ENCODE peak calls at places on chromosomes 2 and 18, in ten cellular contexts. One of them, this sample, is unnamed.
A peak's percentile ranks its signal among the peaks of the same experiment; 100 is the strongest.

GRCh38 chr18:7980136-7980535 is 413.0 kb downstream of the PTPRM start:
- DNase-seq in A549: no peak
- DNase-seq in OCI-LY7: peak; percentile 3
- DNase-seq in GDM1: no peak
- DNase-seq in GM12865: peak; percentile 11
- DNase-seq in T-helper 9 cell: no peak
- DNase-seq in T-helper 17 cell: no peak
- DNase-seq in NCI-H1092 treated with DMSO at 0.1 percent for 48 hours: no peak
- DNase-seq in AG08396: no peak
- DNase-seq in fibroblast of lung: no peak
- DNase-seq in this sample: no peak

GRCh38 chr2:174893018-174893417 is 112.2 kb downstream of the CHN1 start:
- DNase-seq in T-helper 17 cell: no peak
- DNase-seq in NCI-H1092 treated with DMSO at 0.1 percent for 48 hours: no peak
- DNase-seq in A549: no peak
- DNase-seq in fibroblast of lung: no peak
- DNase-seq in GDM1: no peak
- DNase-seq in GM12865: no peak
- DNase-seq in OCI-LY7: no peak
- DNase-seq in AG08396: no peak
- DNase-seq in T-helper 9 cell: no peak
- DNase-seq in this sample: no peak

GRCh38 chr2:196836440-196836839 is 27.3 kb upstream of the C2orf66 start:
- DNase-seq in T-helper 9 cell: no peak
- DNase-seq in fibroblast of lung: peak; percentile 8
- DNase-seq in GDM1: no peak
- DNase-seq in GM12865: no peak
- DNase-seq in T-helper 17 cell: no peak
- DNase-seq in A549: no peak
- DNase-seq in NCI-H1092 treated with DMSO at 0.1 percent for 48 hours: no peak
- DNase-seq in OCI-LY7: no peak
- DNase-seq in AG08396: no peak
- DNase-seq in this sample: no peak

GRCh38 chr2:100670232-100670631 is 107.4 kb downstream of the PDCL3 start:
- DNase-seq in fibroblast of lung: no peak
- DNase-seq in A549: no peak
- DNase-seq in NCI-H1092 treated with DMSO at 0.1 percent for 48 hours: no peak
- DNase-seq in AG08396: no peak
- DNase-seq in T-helper 17 cell: no peak
- DNase-seq in OCI-LY7: no peak
- DNase-seq in T-helper 9 cell: no peak
- DNase-seq in GDM1: no peak
- DNase-seq in GM12865: no peak
- DNase-seq in this sample: no peak

GRCh38 chr2:239948100-239948881 is 76.9 kb downstream of the NDUFA10 start:
- DNase-seq in AG08396: no peak
- DNase-seq in GDM1: no peak
- DNase-seq in NCI-H1092 treated with DMSO at 0.1 percent for 48 hours: no peak
- DNase-seq in T-helper 17 cell: no peak
- DNase-seq in GM12865: no peak
- DNase-seq in fibroblast of lung: no peak
- DNase-seq in A549: no peak
- DNase-seq in OCI-LY7: no peak
- DNase-seq in T-helper 9 cell: no peak
- DNase-seq in this sample: no peak

GRCh38 chr2:60533114-60534033 is 20.1 kb downstream of the BCL11A start:
- DNase-seq in AG08396: peak; percentile 23
- DNase-seq in NCI-H1092 treated with DMSO at 0.1 percent for 48 hours: peak; percentile 50
- DNase-seq in T-helper 9 cell: no peak
- DNase-seq in fibroblast of lung: peak; percentile 80
- DNase-seq in OCI-LY7: no peak
- DNase-seq in GDM1: no peak
- DNase-seq in A549: no peak
- DNase-seq in GM12865: no peak
- DNase-seq in T-helper 17 cell: no peak
- DNase-seq in this sample: no peak

GRCh38 chr18:8121091-8121490 is 488.1 kb upstream of the RAB12 start:
- DNase-seq in T-helper 9 cell: no peak
- DNase-seq in OCI-LY7: no peak
- DNase-seq in NCI-H1092 treated with DMSO at 0.1 percent for 48 hours: no peak
- DNase-seq in A549: no peak
- DNase-seq in GM12865: no peak
- DNase-seq in fibroblast of lung: no peak
- DNase-seq in AG08396: no peak
- DNase-seq in T-helper 17 cell: no peak
- DNase-seq in GDM1: no peak
- DNase-seq in this sample: no peak

GRCh38 chr2:230135126-230135525 is 66.4 kb upstream of the SLC16A14 start:
- DNase-seq in fibroblast of lung: no peak
- DNase-seq in GDM1: no peak
- DNase-seq in OCI-LY7: no peak
- DNase-seq in AG08396: no peak
- DNase-seq in T-helper 9 cell: no peak
- DNase-seq in A549: no peak
- DNase-seq in NCI-H1092 treated with DMSO at 0.1 percent for 48 hours: no peak
- DNase-seq in GM12865: no peak
- DNase-seq in T-helper 17 cell: no peak
- DNase-seq in this sample: no peak

GRCh38 chr2:167832840-167833239 is 414.6 kb downstream of the STK39 start:
- DNase-seq in OCI-LY7: no peak
- DNase-seq in fibroblast of lung: no peak
- DNase-seq in GM12865: no peak
- DNase-seq in NCI-H1092 treated with DMSO at 0.1 percent for 48 hours: no peak
- DNase-seq in AG08396: no peak
- DNase-seq in A549: no peak
- DNase-seq in GDM1: no peak
- DNase-seq in T-helper 9 cell: no peak
- DNase-seq in T-helper 17 cell: no peak
- DNase-seq in this sample: no peak

GRCh38 chr2:177295479-177295878 is 31.0 kb upstream of the NFE2L2 start:
- DNase-seq in AG08396: peak; percentile 36
- DNase-seq in fibroblast of lung: peak; percentile 65
- DNase-seq in GDM1: no peak
- DNase-seq in A549: no peak
- DNase-seq in T-helper 17 cell: no peak
- DNase-seq in OCI-LY7: no peak
- DNase-seq in T-helper 9 cell: no peak
- DNase-seq in GM12865: no peak
- DNase-seq in NCI-H1092 treated with DMSO at 0.1 percent for 48 hours: no peak
- DNase-seq in this sample: no peak

GRCh38 chr2:176096243-176096985 is 3.2 kb upstream of the HOXD12 start:
- DNase-seq in GDM1: no peak
- DNase-seq in T-helper 17 cell: no peak
- DNase-seq in A549: no peak
- DNase-seq in GM12865: no peak
- DNase-seq in AG08396: no peak
- DNase-seq in fibroblast of lung: no peak
- DNase-seq in NCI-H1092 treated with DMSO at 0.1 percent for 48 hours: no peak
- DNase-seq in T-helper 9 cell: no peak
- DNase-seq in OCI-LY7: peak; percentile 5
- DNase-seq in this sample: no peak

GRCh38 chr2:65134158-65134557 is 4.3 kb upstream of the RAB1A start:
- DNase-seq in A549: no peak
- DNase-seq in AG08396: no peak
- DNase-seq in T-helper 17 cell: no peak
- DNase-seq in GDM1: no peak
- DNase-seq in fibroblast of lung: no peak
- DNase-seq in T-helper 9 cell: no peak
- DNase-seq in OCI-LY7: no peak
- DNase-seq in NCI-H1092 treated with DMSO at 0.1 percent for 48 hours: no peak
- DNase-seq in GM12865: no peak
- DNase-seq in this sample: no peak

GRCh38 chr2:128041561-128041960 is 13.7 kb upstream of the SAP130 start:
- DNase-seq in AG08396: no peak
- DNase-seq in T-helper 17 cell: no peak
- DNase-seq in GDM1: no peak
- DNase-seq in T-helper 9 cell: no peak
- DNase-seq in NCI-H1092 treated with DMSO at 0.1 percent for 48 hours: no peak
- DNase-seq in A549: no peak
- DNase-seq in OCI-LY7: no peak
- DNase-seq in fibroblast of lung: no peak
- DNase-seq in GM12865: no peak
- DNase-seq in this sample: no peak

GRCh38 chr18:67705748-67706147 is 189.2 kb upstream of the DSEL start:
- DNase-seq in T-helper 9 cell: no peak
- DNase-seq in A549: no peak
- DNase-seq in GDM1: no peak
- DNase-seq in OCI-LY7: no peak
- DNase-seq in fibroblast of lung: no peak
- DNase-seq in T-helper 17 cell: no peak
- DNase-seq in GM12865: no peak
- DNase-seq in AG08396: no peak
- DNase-seq in NCI-H1092 treated with DMSO at 0.1 percent for 48 hours: no peak
- DNase-seq in this sample: no peak

GRCh38 chr2:233289590-233290424 is 17.8 kb upstream of the SAG start:
- DNase-seq in OCI-LY7: no peak
- DNase-seq in AG08396: no peak
- DNase-seq in GM12865: no peak
- DNase-seq in fibroblast of lung: no peak
- DNase-seq in T-helper 17 cell: no peak
- DNase-seq in GDM1: no peak
- DNase-seq in A549: no peak
- DNase-seq in T-helper 9 cell: no peak
- DNase-seq in NCI-H1092 treated with DMSO at 0.1 percent for 48 hours: no peak
- DNase-seq in this sample: no peak

GRCh38 chr2:160351978-160352377 is 141.6 kb downstream of the RBMS1 start:
- DNase-seq in OCI-LY7: no peak
- DNase-seq in GDM1: no peak
- DNase-seq in T-helper 17 cell: no peak
- DNase-seq in NCI-H1092 treated with DMSO at 0.1 percent for 48 hours: no peak
- DNase-seq in A549: peak; percentile 7
- DNase-seq in T-helper 9 cell: no peak
- DNase-seq in AG08396: no peak
- DNase-seq in fibroblast of lung: peak; percentile 76
- DNase-seq in GM12865: no peak
- DNase-seq in this sample: peak; percentile 81

GRCh38 chr18:25279133-25279532 is 72.8 kb downstream of the ZNF521 start:
- DNase-seq in GDM1: no peak
- DNase-seq in OCI-LY7: no peak
- DNase-seq in T-helper 17 cell: no peak
- DNase-seq in fibroblast of lung: peak; percentile 42
- DNase-seq in NCI-H1092 treated with DMSO at 0.1 percent for 48 hours: no peak
- DNase-seq in A549: no peak
- DNase-seq in GM12865: no peak
- DNase-seq in AG08396: no peak
- DNase-seq in T-helper 9 cell: no peak
- DNase-seq in this sample: no peak

GRCh38 chr18:3454365-3455089 is 4.6 kb downstream of the TGIF1 start:
- DNase-seq in NCI-H1092 treated with DMSO at 0.1 percent for 48 hours: peak; percentile 15
- DNase-seq in T-helper 17 cell: no peak
- DNase-seq in OCI-LY7: peak; percentile 61
- DNase-seq in GDM1: peak; percentile 38
- DNase-seq in fibroblast of lung: peak; percentile 70
- DNase-seq in T-helper 9 cell: no peak
- DNase-seq in AG08396: peak; percentile 45
- DNase-seq in GM12865: peak; percentile 40
- DNase-seq in A549: no peak
- DNase-seq in this sample: peak; percentile 24

GRCh38 chr2:179939282-179939681 is 67.8 kb downstream of the CWC22 start:
- DNase-seq in fibroblast of lung: no peak
- DNase-seq in NCI-H1092 treated with DMSO at 0.1 percent for 48 hours: peak; percentile 0
- DNase-seq in A549: no peak
- DNase-seq in GM12865: no peak
- DNase-seq in T-helper 17 cell: no peak
- DNase-seq in T-helper 9 cell: no peak
- DNase-seq in OCI-LY7: no peak
- DNase-seq in AG08396: no peak
- DNase-seq in GDM1: no peak
- DNase-seq in this sample: no peak

GRCh38 chr2:108858894-108859293 is 72.3 kb downstream of the CCDC138 start:
- DNase-seq in T-helper 9 cell: no peak
- DNase-seq in A549: no peak
- DNase-seq in NCI-H1092 treated with DMSO at 0.1 percent for 48 hours: no peak
- DNase-seq in OCI-LY7: no peak
- DNase-seq in AG08396: no peak
- DNase-seq in GDM1: no peak
- DNase-seq in fibroblast of lung: peak; percentile 62
- DNase-seq in T-helper 17 cell: no peak
- DNase-seq in GM12865: no peak
- DNase-seq in this sample: no peak

GRCh38 chr2:141411419-141411818 is 719.4 kb downstream of the LRP1B start:
- DNase-seq in fibroblast of lung: no peak
- DNase-seq in T-helper 9 cell: no peak
- DNase-seq in AG08396: no peak
- DNase-seq in T-helper 17 cell: no peak
- DNase-seq in NCI-H1092 treated with DMSO at 0.1 percent for 48 hours: no peak
- DNase-seq in GDM1: no peak
- DNase-seq in A549: no peak
- DNase-seq in OCI-LY7: no peak
- DNase-seq in GM12865: no peak
- DNase-seq in this sample: no peak

GRCh38 chr2:171083426-171083825 is 77.3 kb downstream of the TLK1 start:
- DNase-seq in fibroblast of lung: no peak
- DNase-seq in A549: no peak
- DNase-seq in GM12865: no peak
- DNase-seq in AG08396: no peak
- DNase-seq in T-helper 9 cell: no peak
- DNase-seq in NCI-H1092 treated with DMSO at 0.1 percent for 48 hours: no peak
- DNase-seq in GDM1: no peak
- DNase-seq in T-helper 17 cell: no peak
- DNase-seq in OCI-LY7: no peak
- DNase-seq in this sample: no peak

GRCh38 chr2:101140978-101141655 is 10.1 kb downstream of the TBC1D8 start:
- DNase-seq in AG08396: no peak
- DNase-seq in GDM1: no peak
- DNase-seq in T-helper 9 cell: no peak
- DNase-seq in fibroblast of lung: no peak
- DNase-seq in A549: no peak
- DNase-seq in GM12865: no peak
- DNase-seq in OCI-LY7: no peak
- DNase-seq in T-helper 17 cell: no peak
- DNase-seq in NCI-H1092 treated with DMSO at 0.1 percent for 48 hours: no peak
- DNase-seq in this sample: no peak

GRCh38 chr2:100882645-100883613 is 63.0 kb downstream of the NPAS2 start:
- DNase-seq in GDM1: no peak
- DNase-seq in T-helper 17 cell: no peak
- DNase-seq in NCI-H1092 treated with DMSO at 0.1 percent for 48 hours: no peak
- DNase-seq in A549: no peak
- DNase-seq in fibroblast of lung: peak; percentile 71
- DNase-seq in GM12865: peak; percentile 53
- DNase-seq in AG08396: no peak
- DNase-seq in OCI-LY7: no peak
- DNase-seq in T-helper 9 cell: no peak
- DNase-seq in this sample: no peak